ENCODE peak calls at places on chromosomes 12 and 14, in six cellular contexts. A is AG09319, J is MM.1S, M is ovary, L is GM06990, K is psoas muscle. T is an unnamed sample.

GRCh38 chr12:99146185-99146584 is 501.1 kb downstream of the APAF1 start:
- DNase-seq in A (no peak), J (no peak), M (no peak), L (no peak), K (no peak), T (no peak)

GRCh38 chr14:88613552-88614010 is 50.7 kb downstream of the ZC3H14 start:
- DNase-seq in A (no peak), J (no peak), M (no peak), L (no peak), K (no peak), T (peak; percentile 17)

GRCh38 chr12:43208627-43209026 is 343.4 kb downstream of the ADAMTS20 start:
- DNase-seq in A (peak; percentile 61), J (no peak), M (no peak), L (no peak), K (no peak), T (no peak)

GRCh38 chr14:37623552-37623951 is 28.1 kb downstream of the TTC6 start:
- DNase-seq in A (peak; percentile 14), J (no peak), M (no peak), L (no peak), K (no peak), T (no peak)

GRCh38 chr14:99885649-99885958 is 92.4 kb downstream of the EML1 start:
- DNase-seq in A (no peak), J (no peak), M (no peak), L (no peak), K (no peak), T (no peak)

GRCh38 chr14:80637726-80638619 is 303.6 kb downstream of the CEP128 start:
- DNase-seq in A (peak; percentile 11), J (no peak), M (no peak), L (no peak), K (no peak), T (no peak)

GRCh38 chr12:49874142-49874897 is 29.4 kb downstream of the FAIM2 start:
- DNase-seq in A (no peak), J (no peak), M (peak; percentile 24), L (no peak), K (no peak), T (no peak)

GRCh38 chr12:88650715-88651114 is 70.4 kb upstream of the KITLG start:
- DNase-seq in A (peak; percentile 35), J (no peak), M (no peak), L (no peak), K (no peak), T (no peak)

GRCh38 chr14:59199205-59199604 is 10.7 kb downstream of the DAAM1 start:
- DNase-seq in A (no peak), J (no peak), M (no peak), L (no peak), K (no peak), T (no peak)

GRCh38 chr14:67526676-67527459 is 6.2 kb upstream of the PLEKHH1 start:
- DNase-seq in A (peak; percentile 10), J (peak; percentile 21), M (no peak), L (peak; percentile 10), K (no peak), T (peak; percentile 53)

GRCh38 chr14:60095781-60096450 is 4.2 kb downstream of the PCNX4 start:
- DNase-seq in A (no peak), J (no peak), M (no peak), L (no peak), K (no peak), T (no peak)

GRCh38 chr14:35877276-35877675 is 51.1 kb downstream of the BRMS1L start:
- DNase-seq in A (no peak), J (no peak), M (no peak), L (no peak), K (no peak), T (no peak)

GRCh38 chr12:53427905-53428594 is 4.4 kb downstream of the AMHR2 start:
- DNase-seq in A (peak; percentile 18), J (peak; percentile 41), M (peak; percentile 17), L (no peak), K (no peak), T (no peak)

GRCh38 chr14:70416717-70417349 is at the start of gene SYNJ2BP:
- DNase-seq in A (peak; percentile 11), J (peak; percentile 49), M (peak; percentile 72), L (peak; percentile 57), K (peak; percentile 73), T (peak; percentile 64)

GRCh38 chr14:99273025-99273723 is 1.2 kb upstream of the BCL11B start:
- DNase-seq in A (no peak), J (no peak), M (no peak), L (peak; percentile 36), K (no peak), T (no peak)

GRCh38 chr12:45208604-45209487 is 7.0 kb upstream of the ANO6 start:
- DNase-seq in A (no peak), J (no peak), M (no peak), L (no peak), K (no peak), T (no peak)

GRCh38 chr14:27242874-27243273 is 645.0 kb upstream of the NOVA1 start:
- DNase-seq in A (no peak), J (no peak), M (no peak), L (no peak), K (no peak), T (no peak)

GRCh38 chr14:31505411-31505810 is 17.6 kb upstream of the GPR33 start:
- DNase-seq in A (no peak), J (no peak), M (no peak), L (no peak), K (no peak), T (no peak)

GRCh38 chr12:70190252-70191010 is 52.8 kb upstream of the CNOT2 start:
- DNase-seq in A (no peak), J (no peak), M (no peak), L (no peak), K (no peak), T (no peak)

GRCh38 chr12:27870939-27871338 is 90.9 kb upstream of the MANSC4 start:
- DNase-seq in A (peak; percentile 37), J (no peak), M (no peak), L (no peak), K (no peak), T (no peak)

GRCh38 chr12:4809449-4810218 is 89.4 kb downstream of the GALNT8 start:
- DNase-seq in A (no peak), J (no peak), M (no peak), L (no peak), K (peak; percentile 24), T (peak; percentile 47)

GRCh38 chr12:50257226-50258166 is 25.8 kb downstream of the LIMA1 start:
- DNase-seq in A (no peak), J (no peak), M (no peak), L (no peak), K (no peak), T (no peak)

GRCh38 chr14:37172936-37173613 is 669 bp upstream of the SLC25A21 start:
- DNase-seq in A (no peak), J (no peak), M (no peak), L (no peak), K (no peak), T (no peak)

GRCh38 chr12:80154261-80154660 is 54.9 kb downstream of the OTOGL start:
- DNase-seq in A (no peak), J (peak; percentile 54), M (no peak), L (peak; percentile 6), K (no peak), T (peak; percentile 21)

GRCh38 chr12:124939428-124940142 is 25.1 kb upstream of the UBC start:
- DNase-seq in A (peak; percentile 97), J (peak; percentile 72), M (peak; percentile 93), L (peak; percentile 90), K (peak; percentile 87), T (peak; percentile 61)
- TF ChIP-seq CTCF in A (no peak), J (no peak), M (no peak), L (no peak), K (peak; percentile 3), T (no peak)

GRCh38 chr12:10747730-10748129 is 24.6 kb upstream of the YBX3 start:
- DNase-seq in A (no peak), J (no peak), M (no peak), L (no peak), K (no peak), T (no peak)

GRCh38 chr12:10756194-10756593 is 33.1 kb upstream of the YBX3 start:
- DNase-seq in A (no peak), J (no peak), M (no peak), L (no peak), K (no peak), T (no peak)

GRCh38 chr12:10749700-10750384 is 26.7 kb upstream of the YBX3 start:
- DNase-seq in A (peak; percentile 78), J (peak; percentile 82), M (peak; percentile 65), L (peak; percentile 37), K (peak; percentile 48), T (peak; percentile 64)

GRCh38 chr12:10753066-10753465 is 29.9 kb upstream of the YBX3 start:
- DNase-seq in A (peak; percentile 3), J (no peak), M (no peak), L (no peak), K (no peak), T (no peak)

GRCh38 chr12:10750385-10750727 is 27.2 kb upstream of the YBX3 start:
- DNase-seq in A (no peak), J (no peak), M (no peak), L (no peak), K (no peak), T (no peak)
- TF ChIP-seq CTCF in A (no peak), J (no peak), M (no peak), L (no peak), K (no peak), T (no peak)

GRCh38 chr12:58931518-58931917 is 11.2 kb upstream of the LRIG3 start:
- DNase-seq in A (no peak), J (no peak), M (no peak), L (no peak), K (no peak), T (no peak)
- TF ChIP-seq CTCF in A (no peak), J (peak; percentile 39), M (no peak), L (peak; percentile 17), K (no peak), T (no peak)

GRCh38 chr14:53180272-53181221 is 27.4 kb upstream of the DDHD1 start:
- DNase-seq in A (no peak), J (no peak), M (no peak), L (peak; percentile 59), K (no peak), T (peak; percentile 25)
- TF ChIP-seq CTCF in A (peak; percentile 5), J (no peak), M (no peak), L (peak; percentile 30), K (no peak), T (peak; percentile 36)